ENCODE peak calls at places on chromosomes 5 and 9, in seven cellular contexts. One of them, this sample, is unnamed.

GRCh38 chr5:143352691-143353090 is 50.8 kb downstream of the NR3C1 start:
- DNase-seq in HFF-Myc: no peak
- DNase-seq in AG04450: no peak
- DNase-seq in fibroblast of pulmonary artery: no peak
- DNase-seq in PC-3: no peak
- DNase-seq in foreskin fibroblast: no peak
- DNase-seq in AG04449: no peak
- DNase-seq in this sample: no peak

GRCh38 chr9:127123239-127123935 is 952 bp upstream of the ANGPTL2 start:
- DNase-seq in AG04449: no peak
- DNase-seq in PC-3: no peak
- DNase-seq in fibroblast of pulmonary artery: no peak
- DNase-seq in foreskin fibroblast: no peak
- DNase-seq in HFF-Myc: no peak
- DNase-seq in AG04450: no peak
- DNase-seq in this sample: no peak

GRCh38 chr9:20640331-20641187 is 18.3 kb upstream of the MLLT3 start:
- DNase-seq in PC-3: peak; percentile 78
- DNase-seq in AG04449: no peak
- DNase-seq in fibroblast of pulmonary artery: peak; percentile 25
- DNase-seq in foreskin fibroblast: no peak
- DNase-seq in HFF-Myc: no peak
- DNase-seq in AG04450: no peak
- DNase-seq in this sample: peak; percentile 68

GRCh38 chr9:36847781-36848673 is 186.0 kb downstream of the PAX5 start:
- DNase-seq in foreskin fibroblast: no peak
- DNase-seq in fibroblast of pulmonary artery: no peak
- DNase-seq in AG04449: no peak
- DNase-seq in PC-3: no peak
- DNase-seq in AG04450: no peak
- DNase-seq in HFF-Myc: no peak
- DNase-seq in this sample: no peak

GRCh38 chr9:132509921-132510874 is 72.2 kb upstream of the BARHL1 start:
- DNase-seq in fibroblast of pulmonary artery: peak; percentile 8
- DNase-seq in PC-3: no peak
- DNase-seq in AG04450: no peak
- DNase-seq in HFF-Myc: no peak
- DNase-seq in foreskin fibroblast: no peak
- DNase-seq in AG04449: no peak
- DNase-seq in this sample: peak; percentile 18

GRCh38 chr5:95446009-95446408 is 54.8 kb downstream of the FAM81B start:
- DNase-seq in PC-3: peak; percentile 86
- DNase-seq in AG04450: no peak
- DNase-seq in AG04449: peak; percentile 28
- DNase-seq in fibroblast of pulmonary artery: peak; percentile 77
- DNase-seq in foreskin fibroblast: peak; percentile 10
- DNase-seq in HFF-Myc: no peak
- DNase-seq in this sample: peak; percentile 57

GRCh38 chr5:103487822-103488493 is 74.6 kb downstream of the NUDT12 start:
- DNase-seq in AG04449: no peak
- DNase-seq in HFF-Myc: no peak
- DNase-seq in foreskin fibroblast: no peak
- DNase-seq in AG04450: no peak
- DNase-seq in fibroblast of pulmonary artery: no peak
- DNase-seq in PC-3: no peak
- DNase-seq in this sample: no peak

GRCh38 chr5:104353371-104353770 is 790.8 kb upstream of the NUDT12 start:
- DNase-seq in fibroblast of pulmonary artery: peak; percentile 21
- DNase-seq in AG04450: no peak
- DNase-seq in foreskin fibroblast: no peak
- DNase-seq in AG04449: no peak
- DNase-seq in HFF-Myc: no peak
- DNase-seq in PC-3: peak; percentile 49
- DNase-seq in this sample: no peak

GRCh38 chr5:2724831-2725230 is 26.6 kb downstream of the IRX2 start:
- DNase-seq in foreskin fibroblast: no peak
- DNase-seq in AG04449: no peak
- DNase-seq in AG04450: no peak
- DNase-seq in HFF-Myc: no peak
- DNase-seq in fibroblast of pulmonary artery: no peak
- DNase-seq in PC-3: no peak
- DNase-seq in this sample: no peak

GRCh38 chr9:38018964-38019602 is 49.9 kb downstream of the SHB start:
- DNase-seq in foreskin fibroblast: peak; percentile 78
- DNase-seq in AG04449: no peak
- DNase-seq in AG04450: peak; percentile 49
- DNase-seq in fibroblast of pulmonary artery: peak; percentile 76
- DNase-seq in PC-3: peak; percentile 83
- DNase-seq in HFF-Myc: no peak
- DNase-seq in this sample: peak; percentile 89

GRCh38 chr5:40480392-40480791 is 199.3 kb upstream of the PTGER4 start:
- DNase-seq in HFF-Myc: no peak
- DNase-seq in PC-3: no peak
- DNase-seq in AG04449: no peak
- DNase-seq in fibroblast of pulmonary artery: no peak
- DNase-seq in AG04450: no peak
- DNase-seq in foreskin fibroblast: no peak
- DNase-seq in this sample: no peak

GRCh38 chr5:124103671-124104070 is 591.7 kb downstream of the CSNK1G3 start:
- DNase-seq in PC-3: peak; percentile 84
- DNase-seq in fibroblast of pulmonary artery: no peak
- DNase-seq in AG04450: no peak
- DNase-seq in AG04449: no peak
- DNase-seq in HFF-Myc: no peak
- DNase-seq in foreskin fibroblast: peak; percentile 41
- DNase-seq in this sample: peak; percentile 23

GRCh38 chr9:6805532-6805931 is 47.8 kb downstream of the KDM4C start:
- DNase-seq in AG04450: peak; percentile 13
- DNase-seq in PC-3: no peak
- DNase-seq in HFF-Myc: peak; percentile 6
- DNase-seq in AG04449: no peak
- DNase-seq in fibroblast of pulmonary artery: peak; percentile 62
- DNase-seq in foreskin fibroblast: peak; percentile 47
- DNase-seq in this sample: peak; percentile 53

GRCh38 chr9:113368960-113369582 is 7.7 kb downstream of the HDHD3 start:
- DNase-seq in fibroblast of pulmonary artery: no peak
- DNase-seq in PC-3: no peak
- DNase-seq in AG04450: no peak
- DNase-seq in HFF-Myc: no peak
- DNase-seq in foreskin fibroblast: no peak
- DNase-seq in AG04449: no peak
- DNase-seq in this sample: no peak

GRCh38 chr5:87069974-87070608 is 197.6 kb upstream of the RASA1 start:
- DNase-seq in AG04449: peak; percentile 31
- DNase-seq in PC-3: peak; percentile 84
- DNase-seq in fibroblast of pulmonary artery: peak; percentile 84
- DNase-seq in HFF-Myc: peak; percentile 50
- DNase-seq in AG04450: peak; percentile 36
- DNase-seq in foreskin fibroblast: peak; percentile 47
- DNase-seq in this sample: peak; percentile 80

GRCh38 chr9:85258823-85259370 is 482.9 kb downstream of the AGTPBP1 start:
- DNase-seq in PC-3: peak; percentile 34
- DNase-seq in foreskin fibroblast: peak; percentile 54
- DNase-seq in fibroblast of pulmonary artery: peak; percentile 65
- DNase-seq in AG04449: peak; percentile 19
- DNase-seq in HFF-Myc: peak; percentile 39
- DNase-seq in AG04450: no peak
- DNase-seq in this sample: peak; percentile 78
- TF ChIP-seq CTCF in PC-3: peak; percentile 51
- TF ChIP-seq CTCF in foreskin fibroblast: peak; percentile 69
- TF ChIP-seq CTCF in fibroblast of pulmonary artery: peak; percentile 57
- TF ChIP-seq CTCF in AG04449: peak; percentile 90
- TF ChIP-seq CTCF in HFF-Myc: peak; percentile 70
- TF ChIP-seq CTCF in AG04450: no peak
- TF ChIP-seq CTCF in this sample: peak; percentile 78

DNA sequence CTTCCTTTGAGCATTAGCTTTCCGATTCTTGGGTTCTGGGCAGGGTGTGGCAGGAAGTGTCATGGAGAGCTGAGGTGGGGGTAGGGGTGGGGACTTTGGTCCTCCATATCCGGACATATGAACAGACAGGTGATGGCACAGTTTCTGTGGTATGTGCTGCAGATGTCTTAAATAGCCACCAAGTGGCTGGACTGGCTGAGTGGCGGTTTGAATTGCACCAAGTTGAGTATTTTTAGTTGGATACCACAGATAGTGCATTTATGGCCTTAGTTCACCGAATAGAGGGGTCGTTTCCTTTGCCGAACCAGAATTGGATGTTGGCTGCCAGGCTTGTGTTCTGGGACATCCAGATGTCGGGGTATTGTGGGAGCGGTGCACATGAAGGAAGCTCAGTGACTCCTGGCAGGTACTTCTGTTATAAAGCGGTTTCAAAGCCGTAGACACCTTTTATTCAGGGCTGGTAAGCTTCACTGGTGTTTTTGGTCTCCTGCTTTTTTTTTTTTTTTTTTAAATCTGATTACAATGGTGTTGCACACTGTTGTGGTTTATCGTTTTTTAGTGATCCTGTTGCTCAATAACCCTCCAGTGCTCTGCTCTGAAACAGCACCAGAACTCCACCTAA is 15.1 kb upstream of the TNFAIP8 start:
- DNase-seq in AG04450: no peak
- DNase-seq in PC-3: no peak
- DNase-seq in fibroblast of pulmonary artery: no peak
- DNase-seq in HFF-Myc: no peak
- DNase-seq in foreskin fibroblast: no peak
- DNase-seq in AG04449: no peak
- DNase-seq in this sample: no peak
- H3K4me3 ChIP-seq in AG04450: no peak overlapping the region
- H3K4me3 ChIP-seq in PC-3: no peak overlapping the region
- H3K4me3 ChIP-seq in fibroblast of pulmonary artery: no peak overlapping the region
- H3K4me3 ChIP-seq in HFF-Myc: no peak overlapping the region
- H3K4me3 ChIP-seq in foreskin fibroblast: no peak overlapping the region
- H3K4me3 ChIP-seq in AG04449: no peak overlapping the region
- H3K4me3 ChIP-seq in this sample: no peak overlapping the region

GRCh38 chr5:33890633-33891032 is 1.2 kb downstream of the ADAMTS12 start:
- DNase-seq in HFF-Myc: no peak
- DNase-seq in PC-3: no peak
- DNase-seq in AG04449: no peak
- DNase-seq in fibroblast of pulmonary artery: peak; percentile 44
- DNase-seq in foreskin fibroblast: peak; percentile 39
- DNase-seq in AG04450: no peak
- DNase-seq in this sample: peak; percentile 56
- TF ChIP-seq CTCF in HFF-Myc: no peak
- TF ChIP-seq CTCF in PC-3: no peak
- TF ChIP-seq CTCF in AG04449: peak; percentile 41
- TF ChIP-seq CTCF in fibroblast of pulmonary artery: peak; percentile 49
- TF ChIP-seq CTCF in foreskin fibroblast: peak; percentile 22
- TF ChIP-seq CTCF in AG04450: peak; percentile 45
- TF ChIP-seq CTCF in this sample: peak; percentile 53

GRCh38 chr9:111903996-111904395 is 7.4 kb downstream of the UGCG start:
- DNase-seq in AG04449: no peak
- DNase-seq in PC-3: no peak
- DNase-seq in HFF-Myc: no peak
- DNase-seq in fibroblast of pulmonary artery: no peak
- DNase-seq in foreskin fibroblast: no peak
- DNase-seq in AG04450: no peak
- DNase-seq in this sample: no peak

GRCh38 chr9:111904889-111905288 is 8.3 kb downstream of the UGCG start:
- DNase-seq in PC-3: no peak
- DNase-seq in foreskin fibroblast: no peak
- DNase-seq in fibroblast of pulmonary artery: no peak
- DNase-seq in HFF-Myc: no peak
- DNase-seq in AG04449: no peak
- DNase-seq in AG04450: no peak
- DNase-seq in this sample: no peak

GRCh38 chr9:111900081-111900805 is 3.6 kb downstream of the UGCG start:
- DNase-seq in fibroblast of pulmonary artery: peak; percentile 46
- DNase-seq in AG04450: no peak
- DNase-seq in HFF-Myc: no peak
- DNase-seq in AG04449: no peak
- DNase-seq in PC-3: no peak
- DNase-seq in foreskin fibroblast: no peak
- DNase-seq in this sample: no peak

GRCh38 chr9:111900934-111901612 is 4.5 kb downstream of the UGCG start:
- DNase-seq in AG04449: no peak
- DNase-seq in foreskin fibroblast: no peak
- DNase-seq in AG04450: no peak
- DNase-seq in PC-3: no peak
- DNase-seq in HFF-Myc: no peak
- DNase-seq in fibroblast of pulmonary artery: no peak
- DNase-seq in this sample: no peak

DNA sequence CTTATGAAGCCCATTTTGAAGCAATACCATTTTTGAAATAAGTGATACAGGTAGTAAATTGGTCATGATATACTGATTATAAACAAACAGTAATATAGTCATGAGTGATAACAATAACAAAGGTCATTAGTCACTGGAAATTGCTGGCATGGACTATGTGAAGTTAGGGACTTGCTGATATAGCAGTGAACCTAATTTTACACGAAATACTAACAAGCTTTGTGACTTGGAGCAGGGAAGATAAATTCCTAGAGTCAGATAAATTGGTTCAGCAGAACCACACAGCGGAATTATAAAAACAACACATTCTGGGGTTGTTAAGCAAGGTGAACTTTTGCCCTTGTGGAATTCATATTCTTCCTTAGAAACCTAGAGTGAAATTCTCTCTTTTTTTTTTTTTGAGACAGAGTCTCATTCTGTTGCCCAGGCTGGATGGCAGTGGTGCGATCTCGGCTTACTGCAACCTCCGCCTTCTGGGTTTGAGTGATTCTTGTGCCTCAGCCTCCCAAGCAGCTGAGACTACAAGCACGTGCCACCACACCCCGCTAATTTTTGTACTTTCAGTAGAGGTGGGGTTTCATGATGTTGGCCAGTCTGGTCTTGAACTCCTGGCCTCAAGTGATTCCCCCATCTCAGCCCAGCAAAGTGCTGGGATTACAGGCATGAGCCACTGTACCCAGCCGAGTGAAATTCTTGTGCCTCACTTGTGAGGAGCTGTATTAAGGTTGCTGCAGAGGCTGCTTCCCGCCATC is 6.0 kb downstream of the UGCG start:
- DNase-seq in AG04449: no peak
- DNase-seq in fibroblast of pulmonary artery: peak; percentile 61
- DNase-seq in foreskin fibroblast: no peak
- DNase-seq in PC-3: no peak
- DNase-seq in HFF-Myc: no peak
- DNase-seq in AG04450: no peak
- DNase-seq in this sample: no peak
- H3K4me3 ChIP-seq in AG04449: peak overlapping the region; percentile 81
- H3K4me3 ChIP-seq in fibroblast of pulmonary artery: peak overlapping the region; percentile 17
- H3K4me3 ChIP-seq in foreskin fibroblast: no peak overlapping the region
- H3K4me3 ChIP-seq in PC-3: no peak overlapping the region
- H3K4me3 ChIP-seq in HFF-Myc: no peak overlapping the region
- H3K4me3 ChIP-seq in AG04450: peak overlapping the region; percentile 91
- H3K4me3 ChIP-seq in this sample: no peak overlapping the region

GRCh38 chr5:74639538-74640449 is 734 bp downstream of the ENC1 start:
- DNase-seq in HFF-Myc: no peak
- DNase-seq in foreskin fibroblast: peak; percentile 55
- DNase-seq in AG04450: no peak
- DNase-seq in fibroblast of pulmonary artery: peak; percentile 59
- DNase-seq in AG04449: no peak
- DNase-seq in PC-3: peak; percentile 26
- DNase-seq in this sample: no peak
- TF ChIP-seq CTCF in HFF-Myc: no peak
- TF ChIP-seq CTCF in foreskin fibroblast: no peak
- TF ChIP-seq CTCF in AG04450: peak; percentile 33
- TF ChIP-seq CTCF in fibroblast of pulmonary artery: peak; percentile 25
- TF ChIP-seq CTCF in AG04449: peak; percentile 43
- TF ChIP-seq CTCF in PC-3: no peak
- TF ChIP-seq CTCF in this sample: peak; percentile 12